ENCODE peak calls at places on chromosomes 13 and 19, in four cellular contexts. J, D, X and O are unnamed samples.
A peak's percentile ranks its signal among the peaks of the same experiment; 100 is the strongest.

GRCh38 chr13:68056816-68057710 is 826.9 kb upstream of the PCDH9 start:
- DNase-seq in D (no peak), X (no peak), J (no peak), O (no peak)

GRCh38 chr13:100987993-100988392 is 313.4 kb upstream of the TMTC4 start:
- DNase-seq in X (no peak), D (peak; percentile 16), J (no peak), O (no peak)

GRCh38 chr19:13764101-13764807 is at the start of gene MRI1:
- DNase-seq in J (peak; percentile 90), X (peak; percentile 92), D (no peak), O (peak; percentile 88)

GRCh38 chr19:3868770-3869456 is at the start of gene ZFR2:
- DNase-seq in J (no peak), X (peak; percentile 60), D (no peak), O (no peak)

GRCh38 chr13:42333613-42334328 is 61.8 kb downstream of the AKAP11 start:
- DNase-seq in J (no peak), X (no peak), D (no peak), O (no peak)

GRCh38 chr19:2969104-2969504 is 8.3 kb upstream of the TLE6 start:
- DNase-seq in D (no peak), X (peak; percentile 20), J (no peak), O (peak; percentile 86)

GRCh38 chr13:76516013-76516412 is 370.2 kb downstream of the KCTD12 start:
- DNase-seq in X (no peak), D (peak; percentile 78), J (no peak), O (no peak)

GRCh38 chr19:5292453-5292842 is 48.2 kb downstream of the PTPRS start:
- DNase-seq in X (no peak), D (no peak), J (no peak), O (peak; percentile 89)

GRCh38 chr13:107185889-107186288 is 618.0 kb upstream of the ARGLU1 start:
- DNase-seq in D (no peak), X (no peak), J (no peak), O (no peak)

DNA sequence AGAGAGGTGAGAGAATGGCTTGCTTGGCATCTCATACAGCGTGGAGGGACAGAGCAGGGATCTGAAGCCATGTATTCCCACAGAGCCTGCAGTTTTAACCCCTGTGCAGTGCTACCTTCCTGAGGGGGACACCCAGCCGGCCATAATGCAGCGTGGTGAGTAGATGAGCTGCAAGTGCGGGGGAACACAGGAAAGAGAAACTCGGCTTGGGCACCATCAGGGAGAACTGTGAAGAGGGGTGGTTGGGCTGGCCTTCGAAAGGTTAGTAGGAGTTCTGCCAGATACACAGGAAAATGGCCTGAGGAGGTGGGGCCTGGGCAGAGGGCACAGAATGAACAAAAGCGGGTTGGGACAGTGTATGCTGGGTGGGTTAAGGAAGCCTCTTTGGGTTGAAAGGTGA is 88.3 kb downstream of the SIPA1L3 start:
- DNase-seq in X (no peak), D (no peak), J (no peak), O (no peak)
- H3K27ac ChIP-seq in X (no peak overlapping the region), D (no peak overlapping the region), J (no peak overlapping the region), O (no peak overlapping the region)

GRCh38 chr13:77883328-77883727 is 35.3 kb downstream of the EDNRB start:
- DNase-seq in D (no peak), J (no peak), X (no peak), O (no peak)
- H3K27me3 ChIP-seq in D (no peaks in the 10 kb centered on the region), J (no peaks in the 10 kb centered on the region), X (no peaks in the 10 kb centered on the region), O (no peaks in the 10 kb centered on the region)

GRCh38 chr19:52739576-52739975 is 4.7 kb upstream of the ZNF611 start:
- DNase-seq in X (no peak), D (no peak), J (no peak), O (no peak)

GRCh38 chr19:52734340-52734892 is 428 bp downstream of the ZNF611 start:
- DNase-seq in X (peak; percentile 83), J (peak; percentile 66), D (no peak), O (no peak)

GRCh38 chr19:52735734-52736133 is 890 bp upstream of the ZNF611 start:
- DNase-seq in J (peak; percentile 84), D (no peak), X (peak; percentile 88), O (peak; percentile 50)

DNA sequence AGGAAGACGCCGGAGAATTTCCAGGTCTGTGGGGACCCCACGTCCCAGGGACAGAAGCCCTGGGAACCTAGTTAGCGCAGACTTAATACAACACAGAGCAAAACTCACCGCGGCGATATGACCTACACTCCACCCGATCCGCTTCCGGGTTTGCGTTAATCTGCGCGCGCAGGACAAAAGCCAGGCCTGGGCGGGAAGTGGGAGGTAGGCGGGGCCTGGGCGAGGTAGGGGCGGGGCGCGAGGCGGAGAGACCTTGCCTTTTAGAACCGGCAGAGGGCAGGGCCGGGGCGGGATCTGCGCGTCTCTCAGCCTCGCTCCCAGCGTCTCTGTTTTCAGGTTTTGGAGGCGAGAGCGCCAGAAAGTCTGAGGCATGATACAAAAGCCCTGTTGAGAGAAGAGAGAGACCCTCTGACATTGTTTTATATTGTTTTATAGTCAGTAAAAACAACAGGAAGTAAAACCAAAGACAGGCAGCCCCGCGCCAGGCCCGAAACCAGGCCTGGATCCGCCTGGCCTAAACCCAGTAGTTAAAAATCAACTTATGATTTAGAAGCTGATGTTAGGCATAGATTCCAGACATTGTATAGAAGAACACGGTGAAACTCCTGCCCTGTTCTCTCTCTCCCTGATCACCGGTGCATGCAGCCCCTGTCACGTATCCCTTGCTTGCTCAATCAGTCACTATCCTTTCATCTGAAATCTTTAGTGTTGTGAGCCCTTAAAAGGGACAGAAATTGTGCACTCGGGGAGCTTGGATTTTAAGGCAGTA is at the start of gene ZNF611:
- DNase-seq in J (peak; percentile 99), X (peak; percentile 99), D (peak; percentile 85), O (peak; percentile 97)
- H3K27ac ChIP-seq in J (peak within 1 kb of the TSS; percentile 93), X (peak within 1 kb of the TSS; percentile 88), D (peak within 1 kb of the TSS; percentile 81), O (peak within 1 kb of the TSS; percentile 82)

GRCh38 chr13:85525411-85525810 is 273.8 kb downstream of the SLITRK6 start:
- DNase-seq in X (no peak), D (no peak), J (no peak), O (no peak)
- H3K27me3 ChIP-seq in X (no peaks in the 10 kb centered on the region), D (no peaks in the 10 kb centered on the region), J (no peaks in the 10 kb centered on the region), O (no peaks in the 10 kb centered on the region)

GRCh38 chr13:30170569-30170968 is 136.8 kb downstream of the KATNAL1 start:
- DNase-seq in D (no peak), X (no peak), J (no peak), O (no peak)
- H3K27ac ChIP-seq in D (no peak overlapping the region), X (no peak overlapping the region), J (no peak overlapping the region), O (no peak overlapping the region)

GRCh38 chr19:19618384-19619051 is at the start of gene PBX4:
- DNase-seq in D (peak; percentile 48), J (peak; percentile 97), X (peak; percentile 98), O (peak; percentile 95)

GRCh38 chr19:19619121-19619848 is 798 bp upstream of the PBX4 start:
- DNase-seq in J (no peak), D (no peak), X (peak; percentile 73), O (no peak)

GRCh38 chr19:19610376-19611240 is 7.9 kb downstream of the PBX4 start:
- DNase-seq in X (peak; percentile 8), D (no peak), J (no peak), O (no peak)

GRCh38 chr19:19615086-19615485 is 3.4 kb downstream of the PBX4 start:
- DNase-seq in J (no peak), X (peak; percentile 1), D (no peak), O (no peak)

GRCh38 chr19:19613456-19613855 is 5.0 kb downstream of the PBX4 start:
- DNase-seq in J (no peak), X (peak; percentile 6), D (no peak), O (no peak)
- H3K27me3 ChIP-seq in J (peaks cover 4% of the 10 kb centered on the region), X (no peaks in the 10 kb centered on the region), D (no peaks in the 10 kb centered on the region), O (no peaks in the 10 kb centered on the region)

GRCh38 chr13:111068009-111068350 is 47.1 kb upstream of the ARHGEF7 start:
- DNase-seq in J (no peak), D (no peak), X (no peak), O (no peak)
- H3K27ac ChIP-seq in J (no peak overlapping the region), D (no peak overlapping the region), X (no peak overlapping the region), O (no peak overlapping the region)

GRCh38 chr13:111117961-111118360 is 2.9 kb downstream of the ARHGEF7 start:
- DNase-seq in X (no peak), J (no peak), D (no peak), O (no peak)
- H3K27me3 ChIP-seq in X (peaks cover 45% of the 10 kb centered on the region), J (no peaks in the 10 kb centered on the region), D (peaks cover 48% of the 10 kb centered on the region), O (peaks cover 7% of the 10 kb centered on the region)